ENCODE peak calls at places on chromosome 9, in six cellular contexts. E, S, F, X, H and R are unnamed samples.

GRCh38 chr9:132877447-132877817 is 652 bp downstream of the AK8 start:
- DNase-seq in E (no peak), H (no peak), S (no peak), X (no peak), F (no peak), R (no peak)

GRCh38 chr9:31745886-31746285 is 638.6 kb upstream of the ACO1 start:
- DNase-seq in S (no peak), H (no peak), X (no peak), F (no peak), E (no peak), R (no peak)

GRCh38 chr9:3441197-3441816 is 84.5 kb downstream of the RFX3 start:
- DNase-seq in F (no peak), S (peak), X (peak), H (peak), E (peak), R (peak)

GRCh38 chr9:93683331-93684134 is 107.1 kb downstream of the PHF2 start:
- DNase-seq in H (peak), E (no peak), X (no peak), S (no peak), F (no peak), R (no peak)

GRCh38 chr9:35501941-35502340 is 12.0 kb downstream of the RUSC2 start:
- DNase-seq in F (no peak), H (no peak), X (no peak), E (no peak), S (no peak), R (no peak)

GRCh38 chr9:89455356-89455824 is 42.5 kb downstream of the SEMA4D start:
- DNase-seq in S (no peak), E (no peak), H (no peak), F (no peak), X (no peak), R (no peak)

GRCh38 chr9:119533509-119533908 is 164.3 kb upstream of the BRINP1 start:
- DNase-seq in X (no peak), H (no peak), F (no peak), E (no peak), S (no peak), R (no peak)

GRCh38 chr9:38083858-38084555 is 15.0 kb upstream of the SHB start:
- DNase-seq in H (no peak), S (no peak), E (no peak), F (no peak), X (no peak), R (peak)

GRCh38 chr9:80811003-80811402 is 878.3 kb downstream of the TLE1 start:
- DNase-seq in F (no peak), S (no peak), H (no peak), X (no peak), E (no peak), R (no peak)

GRCh38 chr9:128118971-128119665 is 8.4 kb downstream of the PTGES2 start:
- DNase-seq in F (no peak), H (no peak), S (no peak), E (no peak), X (no peak), R (no peak)

GRCh38 chr9:128120061-128120740 is 7.3 kb downstream of the PTGES2 start:
- DNase-seq in X (no peak), H (no peak), S (no peak), F (no peak), E (no peak), R (no peak)

GRCh38 chr9:128121466-128121810 is 6.1 kb downstream of the PTGES2 start:
- DNase-seq in E (no peak), S (no peak), X (no peak), H (no peak), F (no peak), R (no peak)

GRCh38 chr9:128121924-128122808 is 5.4 kb downstream of the PTGES2 start:
- DNase-seq in E (no peak), H (no peak), X (no peak), F (no peak), S (no peak), R (no peak)

GRCh38 chr9:128120741-128121465 is 6.6 kb downstream of the PTGES2 start:
- DNase-seq in E (no peak), X (no peak), S (no peak), F (no peak), H (no peak), R (no peak)
- TF ChIP-seq JUND in E (no peak), X (no peak), S (no peak), F (no peak), H (no peak), R (no peak)

GRCh38 chr9:99785010-99785590 is 36.6 kb upstream of the NR4A3 start:
- DNase-seq in S (no peak), X (no peak), H (no peak), E (no peak), F (no peak), R (no peak)
- TF ChIP-seq JUND in S (no peak), X (no peak), H (no peak), E (no peak), F (no peak), R (no peak)

GRCh38 chr9:28031521-28032177 is 458.4 kb upstream of the C9orf72 start:
- DNase-seq in X (no peak), H (no peak), F (no peak), E (no peak), S (no peak), R (no peak)

GRCh38 chr9:28037968-28038367 is 464.7 kb upstream of the C9orf72 start:
- DNase-seq in X (no peak), S (no peak), H (no peak), E (no peak), F (no peak), R (no peak)

DNA sequence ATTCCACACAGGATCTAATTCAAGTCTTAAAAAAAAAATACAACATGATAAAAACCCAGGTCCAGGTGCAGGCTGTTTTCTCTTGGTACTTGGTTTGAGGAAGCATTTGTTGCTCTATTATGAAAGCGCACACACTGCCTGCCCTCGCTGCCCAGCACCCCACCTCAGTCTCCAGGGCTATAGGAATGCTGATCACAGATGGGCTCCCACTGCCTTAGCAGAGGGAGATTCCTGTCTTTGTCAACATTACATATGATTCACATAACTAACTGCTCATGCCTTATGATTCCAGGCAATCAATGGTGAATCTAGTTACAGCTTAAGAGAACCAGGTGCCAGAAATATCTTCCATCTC is 458.9 kb upstream of the C9orf72 start:
- DNase-seq in X (no peak), S (no peak), E (no peak), F (no peak), H (peak), R (no peak)
- TF ChIP-seq JUND in X (no peak), S (no peak), E (no peak), F (no peak), H (no peak), R (no peak)

GRCh38 chr9:73200694-73201432 is 49.2 kb downstream of the ANXA1 start:
- DNase-seq in S (no peak), F (no peak), H (peak), X (no peak), E (peak), R (peak)
- TF ChIP-seq JUND in S (no peak), F (no peak), H (no peak), X (no peak), E (no peak), R (no peak)

GRCh38 chr9:109973336-109973735 is 193.3 kb downstream of the PALM2AKAP2 start:
- DNase-seq in H (no peak), S (no peak), E (no peak), F (no peak), X (no peak), R (no peak)
- TF ChIP-seq JUND in H (no peak), S (no peak), E (no peak), F (no peak), X (no peak), R (no peak)

GRCh38 chr9:135340726-135341475 is 138.7 kb upstream of the PPP1R26 start:
- DNase-seq in S (no peak), X (no peak), F (no peak), H (no peak), E (no peak), R (no peak)

GRCh38 chr9:135336722-135337490 is 142.7 kb upstream of the PPP1R26 start:
- DNase-seq in H (no peak), E (no peak), S (no peak), X (no peak), F (no peak), R (no peak)

GRCh38 chr9:135340143-135340655 is 139.4 kb upstream of the PPP1R26 start:
- DNase-seq in F (peak), H (no peak), E (no peak), S (no peak), X (no peak), R (no peak)

GRCh38 chr9:135339378-135339973 is 140.1 kb upstream of the PPP1R26 start:
- DNase-seq in E (no peak), H (no peak), F (no peak), S (no peak), X (no peak), R (no peak)

DNA sequence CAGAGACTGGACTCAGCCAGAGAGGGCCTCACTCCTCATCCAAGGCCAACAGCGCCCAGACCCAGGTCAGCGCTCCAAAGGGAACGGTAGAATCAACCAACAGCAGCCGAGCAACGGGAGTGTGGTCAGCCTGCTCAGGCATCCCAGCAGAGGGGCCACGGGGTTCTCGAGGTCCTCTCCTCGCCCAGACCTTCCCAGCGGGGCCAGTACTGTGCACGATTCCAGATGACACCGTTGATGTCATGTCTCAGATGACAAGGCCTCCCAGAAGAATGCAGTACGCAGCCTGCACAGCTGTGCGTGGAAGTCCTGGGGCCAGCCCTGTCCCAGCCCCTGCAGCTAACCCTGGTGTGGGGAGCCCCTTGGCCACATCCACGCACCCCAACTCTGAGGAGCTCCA is 141.0 kb upstream of the PPP1R26 start:
- DNase-seq in H (no peak), X (no peak), E (no peak), S (no peak), F (no peak), R (no peak)
- TF ChIP-seq JUND in H (no peak), X (no peak), E (no peak), S (no peak), F (no peak), R (no peak)

GRCh38 chr9:129176786-129177442 is 1.1 kb downstream of the IER5L start:
- DNase-seq in S (no peak), F (no peak), E (no peak), X (no peak), H (peak), R (peak)
- TF ChIP-seq JUND in S (no peak), F (no peak), E (no peak), X (no peak), H (no peak), R (no peak)

GRCh38 chr9:112241491-112241890 is 66.4 kb upstream of the SUSD1 start:
- DNase-seq in X (no peak), E (no peak), S (no peak), H (no peak), F (no peak), R (peak)
- TF ChIP-seq JUND in X (no peak), E (no peak), S (no peak), H (no peak), F (no peak), R (no peak)

GRCh38 chr9:12817702-12818101 is 42.9 kb downstream of the LURAP1L start:
- DNase-seq in X (no peak), S (no peak), E (peak), H (no peak), F (no peak), R (no peak)
- TF ChIP-seq JUND in X (no peak), S (no peak), E (no peak), H (no peak), F (no peak), R (no peak)